ENCODE peak calls at places on chromosomes 2 and 18, in nine cellular contexts. O, B, H, C, Y, D, I, M and U are unnamed samples.
A peak's percentile ranks its signal among the peaks of the same experiment; 100 is the strongest.

GRCh38 chr2:168515502-168515901 is 59.4 kb downstream of the CERS6 start:
- DNase-seq in D (no peak), I (no peak), Y (no peak), M (no peak), O (peak; percentile 47), H (no peak), C (no peak), B (no peak), U (peak; percentile 62)

GRCh38 chr2:148122788-148123187 is 101.9 kb downstream of the MBD5 start:
- DNase-seq in D (no peak), H (no peak), C (no peak), M (no peak), Y (no peak), O (peak; percentile 13), B (no peak), I (no peak), U (peak; percentile 34)

GRCh38 chr2:200065477-200065876 is 110.1 kb downstream of the MAIP1 start:
- DNase-seq in C (no peak), H (no peak), O (no peak), M (no peak), I (no peak), Y (no peak), D (no peak), B (no peak), U (no peak)

GRCh38 chr18:48391863-48392262 is 17.3 kb downstream of the ZBTB7C start:
- DNase-seq in D (no peak), H (no peak), I (no peak), O (no peak), Y (no peak), C (no peak), B (no peak), M (no peak), U (no peak)

GRCh38 chr18:75112486-75113096 is 96.3 kb downstream of the PTGR3 start:
- DNase-seq in M (no peak), Y (no peak), D (no peak), B (no peak), I (no peak), C (no peak), O (no peak), H (no peak), U (no peak)

GRCh38 chr2:233473386-233473791 is 93.2 kb downstream of the USP40 start:
- DNase-seq in B (no peak), Y (no peak), C (no peak), O (no peak), M (peak; percentile 47), H (peak; percentile 64), D (no peak), I (no peak), U (no peak)

GRCh38 chr2:38526195-38526594 is 76.5 kb downstream of the HNRNPLL start:
- DNase-seq in D (no peak), M (no peak), B (no peak), H (no peak), Y (no peak), I (no peak), O (no peak), C (no peak), U (no peak)

GRCh38 chr2:125593036-125593435 is 1062.9 kb upstream of the GYPC start:
- DNase-seq in D (no peak), C (no peak), B (no peak), O (no peak), H (no peak), M (no peak), I (no peak), Y (no peak), U (no peak)

GRCh38 chr2:188353282-188353681 is 61.6 kb downstream of the GULP1 start:
- DNase-seq in O (no peak), I (no peak), B (no peak), C (no peak), Y (no peak), H (no peak), M (no peak), D (no peak), U (no peak)

GRCh38 chr18:36314754-36315153 is 17.2 kb downstream of the FHOD3 start:
- DNase-seq in D (no peak), B (no peak), C (no peak), I (no peak), H (no peak), M (no peak), Y (no peak), O (peak; percentile 42), U (no peak)

GRCh38 chr2:69271831-69272257 is 115.2 kb downstream of the GFPT1 start:
- DNase-seq in D (no peak), Y (no peak), M (no peak), I (no peak), C (no peak), H (no peak), B (no peak), O (peak; percentile 46), U (no peak)

GRCh38 chr2:58805126-58805525 is 564.0 kb upstream of the FANCL start:
- DNase-seq in M (no peak), Y (no peak), I (no peak), B (no peak), H (no peak), D (no peak), O (no peak), C (no peak), U (no peak)

GRCh38 chr2:134411279-134411827 is 157.5 kb downstream of the MGAT5 start:
- DNase-seq in B (peak; percentile 94), M (no peak), I (no peak), O (no peak), Y (no peak), C (no peak), D (no peak), H (no peak), U (no peak)

GRCh38 chr2:143420313-143420712 is 291.1 kb downstream of the ARHGAP15 start:
- DNase-seq in C (no peak), I (no peak), Y (no peak), B (no peak), O (no peak), H (no peak), D (no peak), M (no peak), U (no peak)

GRCh38 chr2:216700088-216700567 is 4.8 kb upstream of the IGFBP5 start:
- DNase-seq in O (no peak), H (no peak), M (no peak), C (no peak), B (no peak), D (no peak), I (no peak), Y (no peak), U (no peak)

GRCh38 chr2:95234806-95235205 is 27.5 kb downstream of the ZNF892 start:
- DNase-seq in H (no peak), C (no peak), I (no peak), M (no peak), O (no peak), D (no peak), Y (no peak), B (no peak), U (no peak)
- H3K27ac ChIP-seq in H (no peak overlapping the region), C (no peak overlapping the region), I (no peak overlapping the region), M (no peak overlapping the region), O (no peak overlapping the region), D (no peak overlapping the region), Y (no peak overlapping the region), B (no peak overlapping the region), U (no peak overlapping the region)

DNA sequence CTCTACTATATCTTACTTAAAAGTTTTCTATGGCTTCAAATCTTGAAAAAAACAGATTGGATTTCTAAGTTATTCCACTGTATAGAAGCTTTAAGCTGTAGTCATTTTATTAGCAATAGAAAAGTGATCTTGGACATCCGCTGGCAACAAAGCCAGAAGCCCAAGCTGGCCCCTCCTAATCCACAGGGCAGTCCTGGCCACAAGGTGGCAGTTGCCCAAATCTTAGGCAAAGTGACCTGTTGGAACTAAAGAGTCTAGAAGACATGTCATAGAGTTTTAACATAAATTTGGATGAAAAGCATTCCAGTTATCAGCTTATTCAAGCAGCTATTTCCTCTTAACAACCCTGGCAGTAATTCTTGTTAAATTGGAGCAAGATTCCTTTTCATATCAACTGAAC is 80.8 kb downstream of the SP3 start:
- DNase-seq in D (peak; percentile 69), M (no peak), B (peak; percentile 41), H (peak; percentile 76), Y (peak; percentile 35), I (peak; percentile 77), C (peak; percentile 56), O (no peak), U (peak; percentile 42)
- TF ChIP-seq CTCF in D (peak; percentile 84), M (peak; percentile 45), B (peak; percentile 77), H (peak; percentile 61), Y (peak; percentile 63), I (peak; percentile 56), C (peak; percentile 77), O (peak; percentile 60), U (peak; percentile 36)

GRCh38 chr2:10079192-10079930 is 850 bp downstream of the CYS1 start:
- DNase-seq in M (no peak), Y (peak; percentile 50), D (no peak), O (no peak), C (no peak), I (no peak), B (peak; percentile 31), H (peak; percentile 75), U (peak; percentile 30)
- H3K27ac ChIP-seq in M (peak overlapping the region; percentile 62), Y (peak overlapping the region; percentile 9), D (peak overlapping the region; percentile 15), O (no peak overlapping the region), C (no peak overlapping the region), I (peak overlapping the region; percentile 32), B (no peak overlapping the region), H (peak overlapping the region; percentile 94), U (peak overlapping the region; percentile 53)

DNA sequence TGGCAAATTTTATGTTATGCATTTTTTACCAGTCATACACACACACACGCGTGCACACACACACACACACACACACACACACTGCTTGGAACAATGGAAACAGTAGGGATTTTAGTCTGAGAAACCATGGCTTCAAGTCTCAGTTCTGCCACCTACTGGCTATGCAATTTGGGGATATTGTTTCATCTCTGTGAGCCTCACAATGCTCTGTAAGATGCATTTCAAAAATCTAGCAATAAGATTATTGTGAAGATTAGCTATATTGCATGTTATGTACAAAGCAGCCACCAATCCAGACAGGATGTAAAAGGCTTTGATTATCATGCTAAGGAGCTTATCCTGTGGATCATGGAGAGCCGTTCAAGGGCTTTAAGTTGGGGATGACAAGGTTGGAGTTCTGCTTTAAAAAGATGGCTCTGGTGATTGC is 401.4 kb downstream of the NBAS start:
- DNase-seq in C (peak; percentile 49), D (no peak), M (no peak), Y (no peak), H (no peak), I (no peak), B (peak; percentile 60), O (peak; percentile 23), U (no peak)
- TF ChIP-seq CTCF in C (peak; percentile 64), D (peak; percentile 41), M (peak; percentile 24), Y (peak; percentile 14), H (no peak), I (no peak), B (peak; percentile 86), O (peak; percentile 54), U (no peak)

DNA sequence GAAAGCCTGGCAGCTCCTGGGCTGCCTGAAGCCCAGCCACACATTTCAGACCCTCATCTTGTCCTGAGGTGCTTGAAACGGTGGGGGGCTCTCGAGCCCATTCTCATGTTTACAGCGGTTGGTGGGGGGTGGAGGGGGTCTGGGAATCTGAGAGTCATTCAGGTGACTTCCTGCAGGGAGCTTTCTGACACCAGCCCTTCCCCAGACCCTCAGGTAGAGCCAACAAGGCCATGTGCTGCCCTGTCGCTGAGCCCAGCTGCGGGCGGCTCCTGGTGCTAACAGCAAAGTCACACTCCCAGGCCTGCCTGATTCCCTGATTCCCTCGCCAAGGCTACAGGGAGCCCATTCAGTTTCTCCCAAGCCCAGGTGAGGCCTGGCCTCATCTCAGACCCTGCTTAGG is 324.9 kb upstream of the MEX3C start:
- DNase-seq in C (no peak), Y (no peak), M (no peak), I (no peak), D (no peak), B (no peak), O (no peak), H (no peak), U (no peak)
- H3K27ac ChIP-seq in C (no peak overlapping the region), Y (no peak overlapping the region), M (no peak overlapping the region), I (no peak overlapping the region), D (no peak overlapping the region), B (no peak overlapping the region), O (no peak overlapping the region), H (no peak overlapping the region), U (peak overlapping the region; percentile 42)